ENCODE peak calls at places on chromosomes 2 and 18, in six cellular contexts. T is prostate gland, C is upper lobe of right lung, D is K562, R is aorta, J is left ventricle myocardium inferior. G is an unnamed sample. For H3K4me1, the result is how much of the 10 kb centered on the place peaks cover.

GRCh38 chr2:2057125-2057721 is 273.9 kb downstream of the MYT1L start:
- DNase-seq in D (peak), C (no peak), J (peak), T (no peak), R (peak), G (no peak)

GRCh38 chr2:108971661-108972566 is 17.1 kb downstream of the EDAR start:
- DNase-seq in D (no peak), R (no peak), C (no peak), J (peak), T (no peak), G (no peak)

GRCh38 chr2:65357959-65358294 is 74.5 kb downstream of the SPRED2 start:
- DNase-seq in D (no peak), J (no peak), T (no peak), C (no peak), R (no peak), G (no peak)

GRCh38 chr2:40197121-40197520 is 254.8 kb downstream of the SLC8A1 start:
- DNase-seq in T (no peak), C (no peak), D (no peak), J (no peak), R (no peak), G (no peak)

GRCh38 chr2:169573974-169574299 is 272 bp upstream of the FASTKD1 start:
- DNase-seq in D (no peak), C (no peak), T (no peak), R (no peak), J (no peak), G (no peak)

GRCh38 chr2:68185541-68186164 is 28.0 kb downstream of the PNO1 start:
- DNase-seq in C (peak), J (no peak), D (peak), T (no peak), R (peak), G (peak)

GRCh38 chr2:181457741-181458425 is 697 bp downstream of the ITGA4 start:
- DNase-seq in C (peak), T (peak), J (peak), D (no peak), R (peak), G (peak)

GRCh38 chr18:24918257-24918656 is 433.7 kb downstream of the ZNF521 start:
- DNase-seq in J (no peak), T (no peak), D (no peak), C (no peak), R (no peak), G (no peak)

GRCh38 chr2:36540986-36541750 is 56.8 kb downstream of the FEZ2 start:
- DNase-seq in J (no peak), R (no peak), T (no peak), C (no peak), D (no peak), G (no peak)
- H3K4me1 ChIP-seq in J (under half), R (under half), T (under half), C (under half), D (under half), G (under half)

GRCh38 chr18:48836231-48836805 is 114.4 kb downstream of the SMAD7 start:
- DNase-seq in R (peak), D (no peak), J (no peak), C (peak), T (no peak), G (no peak)
- H3K4me1 ChIP-seq in R (under half), D (under half), J (half or more), C (half or more), T (under half), G (under half)

DNA sequence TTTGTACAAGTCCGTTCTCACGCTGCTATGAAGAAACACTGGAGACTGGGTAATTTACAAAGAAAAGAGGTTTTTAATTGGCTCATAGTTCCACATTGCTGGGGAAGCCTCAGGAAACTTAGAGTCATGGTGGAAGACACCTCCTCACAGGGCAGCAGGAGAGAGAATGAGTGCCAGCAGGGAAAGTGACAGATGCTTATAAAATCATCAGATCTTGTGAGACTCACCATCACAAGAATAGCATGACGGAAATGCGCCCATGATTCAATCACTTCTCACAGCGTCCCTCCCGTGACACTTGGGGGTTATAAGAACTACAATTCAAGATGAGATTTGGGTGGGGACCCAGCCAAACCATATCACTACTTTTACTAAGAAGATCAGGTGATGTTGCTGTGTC is 285.8 kb downstream of the TMX3 start:
- DNase-seq in T (no peak), C (no peak), D (no peak), J (no peak), R (no peak), G (no peak)
- H3K4me1 ChIP-seq in T (under half), C (under half), D (under half), J (under half), R (under half), G (under half)

GRCh38 chr2:120472891-120473309 is 127.0 kb downstream of the INHBB start:
- DNase-seq in C (peak), T (peak), J (no peak), D (no peak), R (no peak), G (peak)
- H3K4me1 ChIP-seq in C (under half), T (under half), J (under half), D (under half), R (under half), G (under half)

DNA sequence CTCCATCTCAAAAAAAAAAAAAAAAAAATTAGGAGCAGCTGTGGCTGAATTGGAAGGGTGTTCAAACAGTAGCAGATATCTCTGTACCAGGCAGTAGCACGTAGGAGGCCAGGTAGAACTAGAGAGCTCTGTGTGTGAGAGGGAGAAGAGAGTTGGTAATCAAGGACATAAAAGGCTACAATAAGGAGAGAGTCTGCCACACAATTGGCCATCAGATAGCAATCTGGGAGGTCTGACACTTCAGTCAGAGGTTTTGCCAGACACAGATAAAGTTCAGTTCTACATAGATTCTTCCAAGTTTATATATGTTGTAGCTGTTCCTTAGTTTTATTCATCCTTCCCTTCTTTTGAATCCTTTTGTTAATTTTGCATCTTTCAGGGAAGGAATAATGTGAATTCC is 600.2 kb upstream of the GCFC2 start:
- DNase-seq in R (no peak), J (no peak), D (no peak), T (no peak), C (no peak), G (no peak)
- H3K4me1 ChIP-seq in R (under half), J (under half), D (under half), T (under half), C (under half), G (under half)

GRCh38 chr2:75513616-75514170 is 47.0 kb downstream of the EVA1A start:
- DNase-seq in C (no peak), R (no peak), D (no peak), T (no peak), J (no peak), G (no peak)
- H3K4me1 ChIP-seq in C (under half), R (under half), D (under half), T (under half), J (under half), G (under half)

GRCh38 chr2:47012866-47013265 is 97.3 kb upstream of the MCFD2 start:
- DNase-seq in T (no peak), R (no peak), J (no peak), C (no peak), D (no peak), G (no peak)
- H3K4me1 ChIP-seq in T (under half), R (under half), J (half or more), C (under half), D (under half), G (under half)